ENCODE peak calls at places on chromosomes 5 and 9, in nine cellular contexts. One of them, this sample, is unnamed. For H3K4me1, the result is how much of the 10 kb centered on the place peaks cover.

GRCh38 chr5:180602481-180603075 is 11.3 kb upstream of the SCGB3A1 start:
- DNase-seq in left ventricle myocardium inferior: no peak
- DNase-seq in tibial artery: peak
- DNase-seq in GM12878: no peak
- DNase-seq in CD8-positive, alpha-beta T cell: no peak
- DNase-seq in adrenal gland: peak
- DNase-seq in SK-N-SH: peak
- DNase-seq in body of pancreas: no peak
- DNase-seq in right atrium auricular region: no peak
- DNase-seq in this sample: no peak

GRCh38 chr9:127553793-127554192 is 58.3 kb upstream of the STXBP1 start:
- DNase-seq in right atrium auricular region: no peak
- DNase-seq in adrenal gland: no peak
- DNase-seq in SK-N-SH: no peak
- DNase-seq in GM12878: no peak
- DNase-seq in CD8-positive, alpha-beta T cell: no peak
- DNase-seq in body of pancreas: no peak
- DNase-seq in tibial artery: no peak
- DNase-seq in left ventricle myocardium inferior: no peak
- DNase-seq in this sample: no peak

GRCh38 chr5:179455320-179455719 is 95.0 kb upstream of the RUFY1 start:
- DNase-seq in right atrium auricular region: no peak
- DNase-seq in left ventricle myocardium inferior: no peak
- DNase-seq in body of pancreas: no peak
- DNase-seq in CD8-positive, alpha-beta T cell: no peak
- DNase-seq in GM12878: no peak
- DNase-seq in tibial artery: no peak
- DNase-seq in SK-N-SH: no peak
- DNase-seq in adrenal gland: no peak
- DNase-seq in this sample: no peak

GRCh38 chr9:71647094-71647591 is 121.2 kb downstream of the CEMIP2 start:
- DNase-seq in GM12878: peak
- DNase-seq in left ventricle myocardium inferior: peak
- DNase-seq in SK-N-SH: no peak
- DNase-seq in adrenal gland: peak
- DNase-seq in body of pancreas: peak
- DNase-seq in right atrium auricular region: peak
- DNase-seq in CD8-positive, alpha-beta T cell: peak
- DNase-seq in tibial artery: peak
- DNase-seq in this sample: peak

GRCh38 chr9:10009401-10009800 is 603.4 kb downstream of the PTPRD start:
- DNase-seq in SK-N-SH: no peak
- DNase-seq in tibial artery: no peak
- DNase-seq in adrenal gland: no peak
- DNase-seq in CD8-positive, alpha-beta T cell: no peak
- DNase-seq in left ventricle myocardium inferior: no peak
- DNase-seq in GM12878: no peak
- DNase-seq in right atrium auricular region: no peak
- DNase-seq in body of pancreas: no peak
- DNase-seq in this sample: no peak

GRCh38 chr5:134552301-134552700 is 26.8 kb downstream of the JADE2 start:
- DNase-seq in body of pancreas: peak
- DNase-seq in GM12878: no peak
- DNase-seq in CD8-positive, alpha-beta T cell: no peak
- DNase-seq in left ventricle myocardium inferior: peak
- DNase-seq in right atrium auricular region: peak
- DNase-seq in adrenal gland: peak
- DNase-seq in SK-N-SH: no peak
- DNase-seq in tibial artery: peak
- DNase-seq in this sample: no peak

GRCh38 chr5:169694221-169694620 is 57.1 kb downstream of the DOCK2 start:
- DNase-seq in CD8-positive, alpha-beta T cell: no peak
- DNase-seq in left ventricle myocardium inferior: no peak
- DNase-seq in body of pancreas: no peak
- DNase-seq in SK-N-SH: no peak
- DNase-seq in adrenal gland: no peak
- DNase-seq in GM12878: no peak
- DNase-seq in tibial artery: no peak
- DNase-seq in right atrium auricular region: no peak
- DNase-seq in this sample: no peak

GRCh38 chr5:79202076-79202475 is 33.9 kb upstream of the JMY start:
- DNase-seq in CD8-positive, alpha-beta T cell: no peak
- DNase-seq in right atrium auricular region: no peak
- DNase-seq in SK-N-SH: no peak
- DNase-seq in tibial artery: no peak
- DNase-seq in GM12878: no peak
- DNase-seq in body of pancreas: no peak
- DNase-seq in adrenal gland: no peak
- DNase-seq in left ventricle myocardium inferior: no peak
- DNase-seq in this sample: no peak

GRCh38 chr5:126594676-126595485 is at the start of gene ALDH7A1:
- DNase-seq in tibial artery: peak
- DNase-seq in right atrium auricular region: peak
- DNase-seq in left ventricle myocardium inferior: peak
- DNase-seq in body of pancreas: peak
- DNase-seq in SK-N-SH: peak
- DNase-seq in CD8-positive, alpha-beta T cell: peak
- DNase-seq in GM12878: no peak
- DNase-seq in adrenal gland: peak
- DNase-seq in this sample: peak

GRCh38 chr9:101354765-101355708 is 29.8 kb downstream of the BAAT start:
- DNase-seq in GM12878: no peak
- DNase-seq in tibial artery: no peak
- DNase-seq in adrenal gland: no peak
- DNase-seq in SK-N-SH: no peak
- DNase-seq in right atrium auricular region: no peak
- DNase-seq in CD8-positive, alpha-beta T cell: no peak
- DNase-seq in body of pancreas: no peak
- DNase-seq in left ventricle myocardium inferior: no peak
- DNase-seq in this sample: peak

GRCh38 chr9:89524888-89525385 is 27.0 kb upstream of the SEMA4D start:
- DNase-seq in SK-N-SH: peak
- DNase-seq in CD8-positive, alpha-beta T cell: no peak
- DNase-seq in body of pancreas: no peak
- DNase-seq in GM12878: no peak
- DNase-seq in tibial artery: no peak
- DNase-seq in left ventricle myocardium inferior: no peak
- DNase-seq in right atrium auricular region: no peak
- DNase-seq in adrenal gland: no peak
- DNase-seq in this sample: no peak

GRCh38 chr9:89522261-89522978 is 24.5 kb upstream of the SEMA4D start:
- DNase-seq in right atrium auricular region: no peak
- DNase-seq in CD8-positive, alpha-beta T cell: peak
- DNase-seq in tibial artery: peak
- DNase-seq in GM12878: peak
- DNase-seq in SK-N-SH: no peak
- DNase-seq in adrenal gland: no peak
- DNase-seq in body of pancreas: no peak
- DNase-seq in left ventricle myocardium inferior: no peak
- DNase-seq in this sample: peak

GRCh38 chr9:89525673-89526374 is 27.9 kb upstream of the SEMA4D start:
- DNase-seq in SK-N-SH: no peak
- DNase-seq in GM12878: no peak
- DNase-seq in left ventricle myocardium inferior: no peak
- DNase-seq in right atrium auricular region: no peak
- DNase-seq in adrenal gland: no peak
- DNase-seq in body of pancreas: no peak
- DNase-seq in tibial artery: no peak
- DNase-seq in CD8-positive, alpha-beta T cell: no peak
- DNase-seq in this sample: no peak

GRCh38 chr9:89523948-89524347 is 26.0 kb upstream of the SEMA4D start:
- DNase-seq in CD8-positive, alpha-beta T cell: no peak
- DNase-seq in right atrium auricular region: no peak
- DNase-seq in tibial artery: no peak
- DNase-seq in body of pancreas: no peak
- DNase-seq in SK-N-SH: no peak
- DNase-seq in left ventricle myocardium inferior: no peak
- DNase-seq in GM12878: no peak
- DNase-seq in adrenal gland: no peak
- DNase-seq in this sample: no peak

GRCh38 chr9:89522979-89523305 is 25.0 kb upstream of the SEMA4D start:
- DNase-seq in adrenal gland: no peak
- DNase-seq in tibial artery: no peak
- DNase-seq in GM12878: no peak
- DNase-seq in CD8-positive, alpha-beta T cell: no peak
- DNase-seq in left ventricle myocardium inferior: no peak
- DNase-seq in SK-N-SH: no peak
- DNase-seq in right atrium auricular region: no peak
- DNase-seq in body of pancreas: no peak
- DNase-seq in this sample: no peak
- H3K4me3 ChIP-seq in adrenal gland: no peak
- H3K4me3 ChIP-seq in tibial artery: no peak
- H3K4me3 ChIP-seq in GM12878: peak
- H3K4me3 ChIP-seq in CD8-positive, alpha-beta T cell: peak
- H3K4me3 ChIP-seq in left ventricle myocardium inferior: no peak
- H3K4me3 ChIP-seq in SK-N-SH: no peak
- H3K4me3 ChIP-seq in right atrium auricular region: no peak
- H3K4me3 ChIP-seq in body of pancreas: no peak
- H3K4me3 ChIP-seq in this sample: no peak

DNA sequence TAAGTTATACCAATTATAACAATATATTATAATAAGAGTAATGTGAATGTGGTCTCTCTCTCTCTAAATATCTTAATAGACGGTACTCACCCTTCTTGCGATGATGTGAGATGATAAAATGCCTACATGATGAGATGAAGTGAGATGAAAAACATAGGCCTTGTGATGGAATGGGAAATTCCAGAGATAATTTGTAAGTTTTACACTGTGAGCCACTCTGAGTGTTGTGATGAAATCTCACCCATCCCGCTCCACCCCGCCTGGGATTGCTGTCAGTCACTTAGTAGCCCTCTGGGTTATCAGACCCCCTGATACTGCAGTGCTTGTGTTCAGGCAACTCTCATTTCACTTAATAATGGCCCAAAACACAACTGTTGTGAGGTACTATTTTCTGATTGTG is 10.5 kb downstream of the SUSD3 start:
- DNase-seq in SK-N-SH: no peak
- DNase-seq in body of pancreas: no peak
- DNase-seq in tibial artery: no peak
- DNase-seq in left ventricle myocardium inferior: no peak
- DNase-seq in GM12878: no peak
- DNase-seq in right atrium auricular region: no peak
- DNase-seq in CD8-positive, alpha-beta T cell: no peak
- DNase-seq in adrenal gland: no peak
- DNase-seq in this sample: no peak
- H3K4me1 ChIP-seq in SK-N-SH: under half
- H3K4me1 ChIP-seq in body of pancreas: under half
- H3K4me1 ChIP-seq in tibial artery: under half
- H3K4me1 ChIP-seq in left ventricle myocardium inferior: under half
- H3K4me1 ChIP-seq in GM12878: under half
- H3K4me1 ChIP-seq in right atrium auricular region: under half
- H3K4me1 ChIP-seq in CD8-positive, alpha-beta T cell: half or more
- H3K4me1 ChIP-seq in adrenal gland: under half
- H3K4me1 ChIP-seq in this sample: under half

DNA sequence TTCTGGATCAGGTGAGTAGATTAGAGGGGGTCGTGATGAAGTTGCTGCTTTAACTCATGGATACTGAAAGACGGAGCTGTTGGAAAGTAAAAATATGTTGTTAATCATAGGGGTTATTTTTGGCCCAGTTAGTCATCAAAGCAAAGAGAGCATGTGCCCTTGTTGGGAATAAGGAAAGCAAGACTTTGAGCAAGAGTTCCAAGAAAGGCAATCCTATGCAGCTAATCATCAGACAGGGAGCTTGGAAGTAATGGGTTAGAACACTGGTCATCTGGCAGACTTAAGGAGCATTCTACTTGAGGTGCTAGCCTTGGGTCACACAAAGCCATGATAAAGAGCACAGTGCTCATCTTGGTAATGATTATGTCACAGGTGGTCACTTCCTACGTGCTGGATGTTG is 18.3 kb downstream of the ASPN start:
- DNase-seq in GM12878: no peak
- DNase-seq in SK-N-SH: no peak
- DNase-seq in right atrium auricular region: no peak
- DNase-seq in body of pancreas: no peak
- DNase-seq in left ventricle myocardium inferior: no peak
- DNase-seq in tibial artery: no peak
- DNase-seq in CD8-positive, alpha-beta T cell: no peak
- DNase-seq in adrenal gland: no peak
- DNase-seq in this sample: no peak
- TF ChIP-seq CTCF in GM12878: no peak
- TF ChIP-seq CTCF in SK-N-SH: no peak
- TF ChIP-seq CTCF in right atrium auricular region: no peak
- TF ChIP-seq CTCF in body of pancreas: no peak
- TF ChIP-seq CTCF in left ventricle myocardium inferior: no peak
- TF ChIP-seq CTCF in tibial artery: no peak
- TF ChIP-seq CTCF in CD8-positive, alpha-beta T cell: no peak
- TF ChIP-seq CTCF in adrenal gland: no peak
- TF ChIP-seq CTCF in this sample: no peak

GRCh38 chr5:72557576-72558336 is 50.5 kb upstream of the ZNF366 start:
- DNase-seq in body of pancreas: no peak
- DNase-seq in GM12878: no peak
- DNase-seq in right atrium auricular region: no peak
- DNase-seq in adrenal gland: peak
- DNase-seq in CD8-positive, alpha-beta T cell: no peak
- DNase-seq in SK-N-SH: no peak
- DNase-seq in left ventricle myocardium inferior: no peak
- DNase-seq in tibial artery: no peak
- DNase-seq in this sample: no peak

GRCh38 chr5:72561407-72561972 is 54.3 kb upstream of the ZNF366 start:
- DNase-seq in right atrium auricular region: no peak
- DNase-seq in body of pancreas: no peak
- DNase-seq in SK-N-SH: no peak
- DNase-seq in adrenal gland: no peak
- DNase-seq in GM12878: no peak
- DNase-seq in tibial artery: no peak
- DNase-seq in CD8-positive, alpha-beta T cell: no peak
- DNase-seq in left ventricle myocardium inferior: no peak
- DNase-seq in this sample: no peak

GRCh38 chr5:72562717-72563116 is 55.5 kb upstream of the ZNF366 start:
- DNase-seq in CD8-positive, alpha-beta T cell: no peak
- DNase-seq in right atrium auricular region: no peak
- DNase-seq in left ventricle myocardium inferior: no peak
- DNase-seq in adrenal gland: no peak
- DNase-seq in body of pancreas: no peak
- DNase-seq in SK-N-SH: no peak
- DNase-seq in tibial artery: no peak
- DNase-seq in GM12878: no peak
- DNase-seq in this sample: no peak

GRCh38 chr5:72558383-72558782 is 51.2 kb upstream of the ZNF366 start:
- DNase-seq in adrenal gland: no peak
- DNase-seq in SK-N-SH: peak
- DNase-seq in body of pancreas: no peak
- DNase-seq in GM12878: no peak
- DNase-seq in CD8-positive, alpha-beta T cell: no peak
- DNase-seq in right atrium auricular region: no peak
- DNase-seq in left ventricle myocardium inferior: no peak
- DNase-seq in tibial artery: no peak
- DNase-seq in this sample: no peak

GRCh38 chr5:72559866-72560766 is 52.9 kb upstream of the ZNF366 start:
- DNase-seq in tibial artery: no peak
- DNase-seq in body of pancreas: no peak
- DNase-seq in adrenal gland: peak
- DNase-seq in right atrium auricular region: no peak
- DNase-seq in SK-N-SH: no peak
- DNase-seq in CD8-positive, alpha-beta T cell: no peak
- DNase-seq in GM12878: no peak
- DNase-seq in left ventricle myocardium inferior: no peak
- DNase-seq in this sample: no peak
- H3K4me3 ChIP-seq in tibial artery: no peak
- H3K4me3 ChIP-seq in body of pancreas: no peak
- H3K4me3 ChIP-seq in adrenal gland: no peak
- H3K4me3 ChIP-seq in right atrium auricular region: no peak
- H3K4me3 ChIP-seq in SK-N-SH: no peak
- H3K4me3 ChIP-seq in CD8-positive, alpha-beta T cell: no peak
- H3K4me3 ChIP-seq in GM12878: no peak
- H3K4me3 ChIP-seq in left ventricle myocardium inferior: no peak
- H3K4me3 ChIP-seq in this sample: no peak

GRCh38 chr9:108205276-108205675 is 650.5 kb downstream of the ACTL7B start:
- DNase-seq in tibial artery: no peak
- DNase-seq in body of pancreas: no peak
- DNase-seq in SK-N-SH: no peak
- DNase-seq in adrenal gland: no peak
- DNase-seq in GM12878: no peak
- DNase-seq in right atrium auricular region: no peak
- DNase-seq in CD8-positive, alpha-beta T cell: no peak
- DNase-seq in left ventricle myocardium inferior: no peak
- DNase-seq in this sample: no peak
- H3K4me1 ChIP-seq in tibial artery: under half
- H3K4me1 ChIP-seq in body of pancreas: under half
- H3K4me1 ChIP-seq in SK-N-SH: under half
- H3K4me1 ChIP-seq in adrenal gland: under half
- H3K4me1 ChIP-seq in GM12878: under half
- H3K4me1 ChIP-seq in right atrium auricular region: under half
- H3K4me1 ChIP-seq in CD8-positive, alpha-beta T cell: under half
- H3K4me1 ChIP-seq in left ventricle myocardium inferior: under half
- H3K4me1 ChIP-seq in this sample: under half

This sample was measured in Peyer's patch.